ENCODE peak calls at places on chromosomes 12 and 14, in nine cellular contexts. R is PC-9, N is PC-3, G is SK-N-SH, B is hepatocyte, Q is GM23248, D is MM.1S, S is Karpas-422, H is HCT116. P is an unnamed sample.

GRCh38 chr12:50545213-50545612 is 40.4 kb downstream of the DIP2B start:
- DNase-seq in R (no peak), N (no peak), G (no peak), B (no peak), Q (no peak), D (no peak), S (no peak), H (no peak), P (no peak)

GRCh38 chr12:82904219-82904795 is 217.6 kb downstream of the TMTC2 start:
- DNase-seq in R (no peak), N (peak; percentile 11), G (peak; percentile 29), B (no peak), Q (peak; percentile 64), D (no peak), S (no peak), H (no peak), P (no peak)

GRCh38 chr12:58850826-58851225 is 69.5 kb downstream of the LRIG3 start:
- DNase-seq in R (no peak), N (no peak), G (no peak), B (no peak), Q (peak; percentile 58), D (no peak), S (no peak), H (no peak), P (no peak)

GRCh38 chr14:33674716-33675115 is 276.2 kb downstream of the EGLN3 start:
- DNase-seq in R (no peak), N (no peak), G (no peak), B (no peak), Q (no peak), D (no peak), S (no peak), H (no peak), P (no peak)

GRCh38 chr12:54601841-54602240 is 13.4 kb upstream of the PPP1R1A start:
- DNase-seq in R (no peak), N (peak; percentile 26), G (no peak), B (peak; percentile 35), Q (peak; percentile 47), D (peak; percentile 36), S (no peak), H (no peak), P (no peak)

GRCh38 chr12:53061404-53062010 is 11.6 kb downstream of the TNS2 start:
- DNase-seq in R (peak; percentile 81), N (peak; percentile 87), G (no peak), B (peak; percentile 69), Q (no peak), D (no peak), S (peak; percentile 65), H (peak; percentile 63), P (no peak)

GRCh38 chr12:16531623-16532022 is 74.3 kb downstream of the LMO3 start:
- DNase-seq in R (no peak), N (no peak), G (peak; percentile 4), B (no peak), Q (no peak), D (no peak), S (no peak), H (no peak), P (no peak)

GRCh38 chr12:122079532-122080081 is 1.1 kb downstream of the MLXIP start:
- DNase-seq in R (no peak), N (no peak), G (no peak), B (no peak), Q (peak; percentile 47), D (no peak), S (peak; percentile 65), H (no peak), P (peak; percentile 50)

GRCh38 chr14:64117671-64118402 is 176.3 kb downstream of the ESR2 start:
- DNase-seq in R (peak; percentile 60), N (peak; percentile 69), G (no peak), B (no peak), Q (peak; percentile 51), D (no peak), S (no peak), H (no peak), P (no peak)

GRCh38 chr12:116320839-116321238 is 43.3 kb upstream of the MED13L start:
- DNase-seq in R (peak; percentile 27), N (peak; percentile 93), G (no peak), B (no peak), Q (peak; percentile 69), D (no peak), S (no peak), H (no peak), P (no peak)

GRCh38 chr12:23579257-23579656 is 370.2 kb downstream of the SOX5 start:
- DNase-seq in R (no peak), N (no peak), G (no peak), B (no peak), Q (no peak), D (no peak), S (no peak), H (no peak), P (no peak)

GRCh38 chr12:40336573-40337199 is 111.9 kb downstream of the LRRK2 start:
- DNase-seq in R (no peak), N (peak; percentile 41), G (peak; percentile 37), B (peak; percentile 22), Q (peak; percentile 53), D (peak; percentile 34), S (peak; percentile 63), H (no peak), P (peak; percentile 28)

GRCh38 chr12:49369723-49370145 is 2.5 kb downstream of the SPATS2 start:
- DNase-seq in R (no peak), N (peak; percentile 61), G (peak; percentile 44), B (peak; percentile 51), Q (peak; percentile 68), D (peak; percentile 95), S (peak; percentile 70), H (no peak), P (peak; percentile 59)

GRCh38 chr12:123271182-123271491 is 519 bp downstream of the CDK2AP1 start:
- DNase-seq in R (peak; percentile 67), N (peak; percentile 63), G (peak; percentile 89), B (peak; percentile 90), Q (peak; percentile 91), D (peak; percentile 46), S (peak; percentile 90), H (no peak), P (peak; percentile 83)

GRCh38 chr12:62192486-62193250 is 67.5 kb upstream of the USP15 start:
- DNase-seq in R (peak; percentile 38), N (peak; percentile 85), G (peak; percentile 77), B (peak; percentile 86), Q (peak; percentile 88), D (peak; percentile 86), S (peak; percentile 84), H (peak; percentile 48), P (peak; percentile 61)

GRCh38 chr14:98462908-98463307 is 809.1 kb downstream of the BCL11B start:
- DNase-seq in R (no peak), N (no peak), G (no peak), B (no peak), Q (no peak), D (no peak), S (no peak), H (no peak), P (no peak)

DNA sequence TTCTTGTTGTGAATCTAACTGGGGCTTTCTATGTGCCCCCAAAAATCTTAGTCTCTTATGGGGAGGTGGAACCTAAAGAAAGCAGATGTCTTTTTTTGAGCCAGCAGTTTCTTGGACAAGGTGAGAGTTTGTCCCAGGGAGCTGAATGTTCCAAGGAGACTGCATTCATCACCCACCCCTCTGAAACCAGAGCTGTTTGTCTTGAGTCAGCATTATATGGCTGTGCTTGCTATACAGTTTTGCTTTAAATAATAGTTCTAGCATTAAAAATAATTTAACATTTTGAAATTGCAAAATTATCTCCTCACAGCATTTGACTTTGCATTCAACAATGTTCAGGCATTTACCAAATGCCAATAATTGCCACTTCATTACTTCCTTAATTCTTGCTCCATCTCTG is 813.3 kb downstream of the BCL11B start:
- DNase-seq in R (no peak), N (no peak), G (no peak), B (no peak), Q (no peak), D (no peak), S (no peak), H (no peak), P (no peak)
- H3K9me2 ChIP-seq in R (no peaks in the 10 kb centered on the region), N (no peaks in the 10 kb centered on the region), G (no peaks in the 10 kb centered on the region), B (no peaks in the 10 kb centered on the region), Q (no peaks in the 10 kb centered on the region), D (no peaks in the 10 kb centered on the region), S (no peaks in the 10 kb centered on the region), H (no peaks in the 10 kb centered on the region), P (no peaks in the 10 kb centered on the region)

GRCh38 chr14:79196216-79196615 is 1015.1 kb downstream of the DIO2 start:
- DNase-seq in R (no peak), N (no peak), G (no peak), B (no peak), Q (no peak), D (no peak), S (no peak), H (no peak), P (no peak)
- H2AFZ ChIP-seq in R (no peak overlapping the region), N (no peak overlapping the region), G (no peak overlapping the region), B (no peak overlapping the region), Q (no peak overlapping the region), D (no peak overlapping the region), S (no peak overlapping the region), H (no peak overlapping the region), P (no peak overlapping the region)

DNA sequence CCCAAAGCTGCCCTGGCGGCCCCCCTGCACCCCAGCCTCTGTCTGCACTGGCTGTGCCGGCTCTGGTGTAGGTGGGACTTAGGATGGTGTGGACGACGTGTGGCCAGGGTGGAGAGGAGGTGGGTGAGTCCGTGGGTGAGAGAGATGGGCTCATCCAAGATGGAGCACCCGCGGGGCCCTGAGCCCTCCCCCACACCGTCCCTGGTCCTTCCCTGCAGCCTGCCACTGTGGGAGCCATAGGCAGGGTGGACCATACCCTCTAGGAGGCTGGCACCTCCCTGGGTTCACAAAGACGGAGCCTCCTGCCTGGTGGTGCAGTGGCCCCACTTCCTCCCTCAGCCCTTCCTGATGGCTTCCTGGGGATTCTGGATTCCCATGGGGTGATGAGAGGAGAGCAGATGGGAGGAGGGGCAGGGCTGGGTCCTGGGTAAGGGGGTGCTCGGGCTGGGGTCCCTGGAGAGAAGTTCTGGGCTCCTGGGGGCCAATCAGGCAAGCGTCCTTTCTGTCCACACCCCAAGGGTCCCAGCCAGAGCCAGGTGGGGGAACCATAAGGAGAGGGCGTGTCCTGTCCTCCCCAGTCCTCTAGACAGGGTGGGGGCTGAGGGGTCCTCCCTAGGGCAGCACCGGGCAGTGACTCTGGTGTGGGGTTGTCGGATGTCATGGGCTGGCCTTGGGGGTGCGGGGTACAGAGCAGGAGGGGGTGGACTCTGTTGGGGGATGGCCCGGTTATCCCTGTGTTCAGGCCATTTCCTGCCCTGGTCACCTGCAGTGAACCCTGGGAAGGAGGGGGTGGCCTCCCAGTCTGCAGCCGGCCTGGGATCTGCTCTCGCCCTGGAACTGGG is 384.8 kb downstream of the TMEM121 start:
- DNase-seq in R (no peak), N (no peak), G (no peak), B (no peak), Q (no peak), D (no peak), S (no peak), H (no peak), P (no peak)
- H3K9me3 ChIP-seq in R (no peaks in the 10 kb centered on the region), N (no peaks in the 10 kb centered on the region), G (no peaks in the 10 kb centered on the region), B (no peaks in the 10 kb centered on the region), Q (no peaks in the 10 kb centered on the region), D (no peaks in the 10 kb centered on the region), S (no peaks in the 10 kb centered on the region), H (no peaks in the 10 kb centered on the region), P (no peaks in the 10 kb centered on the region)

GRCh38 chr14:77342726-77343397 is 22.0 kb downstream of the GSTZ1 start:
- DNase-seq in R (no peak), N (no peak), G (no peak), B (no peak), Q (no peak), D (no peak), S (no peak), H (no peak), P (no peak)
- H3K9me2 ChIP-seq in R (no peaks in the 10 kb centered on the region), N (no peaks in the 10 kb centered on the region), G (no peaks in the 10 kb centered on the region), B (no peaks in the 10 kb centered on the region), Q (no peaks in the 10 kb centered on the region), D (no peaks in the 10 kb centered on the region), S (no peaks in the 10 kb centered on the region), H (no peaks in the 10 kb centered on the region), P (no peaks in the 10 kb centered on the region)

GRCh38 chr14:100223332-100224171 is 15.4 kb upstream of the YY1 start:
- DNase-seq in R (no peak), N (no peak), G (no peak), B (peak; percentile 34), Q (no peak), D (no peak), S (no peak), H (no peak), P (no peak)
- H2AFZ ChIP-seq in R (no peak overlapping the region), N (no peak overlapping the region), G (no peak overlapping the region), B (no peak overlapping the region), Q (no peak overlapping the region), D (no peak overlapping the region), S (no peak overlapping the region), H (no peak overlapping the region), P (no peak overlapping the region)